ENCODE peak calls at places on chromosomes 2 and 18, in eight cellular contexts. Y is GM23338, S is spleen, D is SK-N-SH, W is suprapubic skin, T is prostate gland, G is HCT116, P is stomach. R is an unnamed sample. For H3K4me1, the result is how much of the 10 kb centered on the place peaks cover.

GRCh38 chr18:29874519-29875098 is 1167.9 kb downstream of the DSC3 start:
- DNase-seq in Y (peak), S (no peak), D (peak), W (no peak), T (no peak), G (peak), P (no peak), R (no peak)

GRCh38 chr2:95344208-95344570 is 47.0 kb downstream of the KCNIP3 start:
- DNase-seq in Y (no peak), S (peak), D (no peak), W (no peak), T (no peak), G (no peak), P (no peak), R (no peak)

GRCh38 chr2:42513252-42513918 is 19.6 kb upstream of the KCNG3 start:
- DNase-seq in Y (peak), S (no peak), D (peak), W (no peak), T (peak), G (peak), P (peak), R (peak)

GRCh38 chr2:224576098-224576715 is 9.0 kb downstream of the CUL3 start:
- DNase-seq in Y (no peak), S (no peak), D (no peak), W (no peak), T (no peak), G (no peak), P (no peak), R (no peak)

GRCh38 chr2:47218899-47219525 is 63.9 kb upstream of the STPG4 start:
- DNase-seq in Y (no peak), S (no peak), D (no peak), W (no peak), T (no peak), G (no peak), P (no peak), R (peak)

GRCh38 chr2:26178746-26179436 is 6.0 kb downstream of the GAREM2 start:
- DNase-seq in Y (peak), S (peak), D (peak), W (no peak), T (no peak), G (no peak), P (peak), R (peak)

GRCh38 chr2:222938327-222938726 is 77.5 kb downstream of the ACSL3 start:
- DNase-seq in Y (no peak), S (no peak), D (no peak), W (no peak), T (no peak), G (no peak), P (no peak), R (no peak)

GRCh38 chr18:32383040-32383819 is 87.5 kb downstream of the GAREM1 start:
- DNase-seq in Y (no peak), S (no peak), D (no peak), W (no peak), T (peak), G (peak), P (no peak), R (no peak)

GRCh38 chr2:12399244-12399643 is 317.5 kb upstream of the TRIB2 start:
- DNase-seq in Y (no peak), S (no peak), D (no peak), W (no peak), T (peak), G (no peak), P (no peak), R (no peak)

GRCh38 chr2:39437522-39438296 is 624 bp upstream of the MAP4K3 start:
- DNase-seq in Y (peak), S (peak), D (peak), W (peak), T (peak), G (peak), P (peak), R (peak)

GRCh38 chr2:5467506-5467905 is 224.7 kb upstream of the SOX11 start:
- DNase-seq in Y (no peak), S (no peak), D (no peak), W (no peak), T (no peak), G (no peak), P (no peak), R (no peak)

GRCh38 chr18:46946656-46947282 is 29.4 kb downstream of the KATNAL2 start:
- DNase-seq in Y (peak), S (peak), D (peak), W (peak), T (peak), G (no peak), P (peak), R (peak)

GRCh38 chr2:200297100-200297499 is 9.4 kb upstream of the SPATS2L start:
- DNase-seq in Y (no peak), S (no peak), D (no peak), W (no peak), T (no peak), G (no peak), P (no peak), R (no peak)

GRCh38 chr2:38775097-38775920 is 2.7 kb upstream of the GEMIN6 start:
- DNase-seq in Y (no peak), S (no peak), D (no peak), W (no peak), T (no peak), G (no peak), P (no peak), R (no peak)

GRCh38 chr2:215454519-215454918 is 18.7 kb upstream of the FN1 start:
- DNase-seq in Y (peak), S (no peak), D (peak), W (no peak), T (no peak), G (peak), P (no peak), R (no peak)

GRCh38 chr2:23524261-23524706 is 139.3 kb downstream of the KLHL29 start:
- DNase-seq in Y (no peak), S (no peak), D (no peak), W (no peak), T (peak), G (peak), P (no peak), R (no peak)

GRCh38 chr2:72325592-72326422 is 178.1 kb upstream of the CYP26B1 start:
- DNase-seq in Y (peak), S (no peak), D (no peak), W (no peak), T (no peak), G (no peak), P (peak), R (peak)

GRCh38 chr18:62837011-62837410 is 121.7 kb downstream of the PHLPP1 start:
- DNase-seq in Y (no peak), S (no peak), D (no peak), W (no peak), T (no peak), G (no peak), P (no peak), R (no peak)

GRCh38 chr2:168457177-168457905 is 1.3 kb downstream of the CERS6 start:
- DNase-seq in Y (no peak), S (no peak), D (no peak), W (no peak), T (no peak), G (no peak), P (no peak), R (no peak)

GRCh38 chr2:126686286-126686685 is 30.3 kb downstream of the GYPC start:
- DNase-seq in Y (no peak), S (no peak), D (no peak), W (no peak), T (no peak), G (no peak), P (no peak), R (no peak)

GRCh38 chr2:128520787-128521186 is 202.1 kb upstream of the HS6ST1 start:
- DNase-seq in Y (no peak), S (peak), D (no peak), W (no peak), T (no peak), G (no peak), P (no peak), R (no peak)

GRCh38 chr2:17617508-17617907 is 77.0 kb downstream of the VSNL1 start:
- DNase-seq in Y (no peak), S (no peak), D (no peak), W (no peak), T (no peak), G (no peak), P (no peak), R (no peak)

GRCh38 chr2:17615152-17615551 is 74.7 kb downstream of the VSNL1 start:
- DNase-seq in Y (no peak), S (no peak), D (no peak), W (no peak), T (no peak), G (no peak), P (no peak), R (no peak)

GRCh38 chr2:17614174-17614573 is 73.7 kb downstream of the VSNL1 start:
- DNase-seq in Y (no peak), S (no peak), D (no peak), W (no peak), T (no peak), G (no peak), P (no peak), R (no peak)

GRCh38 chr2:17616405-17616804 is 75.9 kb downstream of the VSNL1 start:
- DNase-seq in Y (no peak), S (no peak), D (no peak), W (no peak), T (no peak), G (no peak), P (no peak), R (no peak)

DNA sequence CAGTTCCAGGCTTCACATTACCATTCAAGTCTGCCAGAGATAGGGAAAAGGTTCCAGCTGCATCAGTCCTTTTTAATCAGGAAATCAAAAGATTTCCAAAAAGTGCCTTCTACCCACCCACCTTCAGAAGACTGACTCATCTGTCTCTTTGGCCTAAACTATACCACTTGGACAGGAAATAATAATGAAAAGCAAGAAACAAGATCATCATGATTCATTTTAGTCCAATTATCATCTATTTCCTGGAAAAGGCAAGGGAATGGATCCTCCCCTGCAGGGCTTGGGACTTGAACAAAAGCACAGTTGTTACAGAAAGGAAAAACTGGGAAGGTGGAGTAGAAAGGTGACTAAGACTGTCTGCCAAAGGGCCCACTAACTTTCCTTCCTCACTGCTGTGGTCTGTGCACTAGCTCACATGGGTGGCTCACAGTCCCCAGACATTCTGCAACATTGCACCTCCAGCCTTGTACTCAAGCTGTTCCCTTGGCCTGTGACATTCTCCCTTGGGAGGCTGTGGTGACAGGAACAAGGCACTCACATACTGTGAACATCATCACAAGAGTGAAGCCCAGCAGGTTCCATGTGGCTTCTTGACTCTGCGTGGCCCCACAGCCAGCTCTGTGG is 75.3 kb downstream of the VSNL1 start:
- DNase-seq in Y (no peak), S (no peak), D (no peak), W (no peak), T (no peak), G (peak), P (no peak), R (no peak)
- H3K27ac ChIP-seq in Y (no peak), S (no peak), D (no peak), W (peak), T (no peak), G (peak), P (no peak), R (no peak)

GRCh38 chr2:53373126-53373525 is 394.5 kb upstream of the CHAC2 start:
- DNase-seq in Y (no peak), S (no peak), D (no peak), W (no peak), T (no peak), G (no peak), P (no peak), R (no peak)
- H3K4me1 ChIP-seq in Y (under half), S (under half), D (under half), W (under half), T (under half), G (under half), P (under half), R (under half)

GRCh38 chr18:12821408-12821807 is 62.6 kb downstream of the PTPN2 start:
- DNase-seq in Y (peak), S (no peak), D (no peak), W (no peak), T (no peak), G (no peak), P (no peak), R (no peak)
- TF ChIP-seq POLR2AphosphoS5 in Y (no peak), S (no peak), D (no peak), W (no peak), T (no peak), G (no peak), P (no peak), R (no peak)

GRCh38 chr18:74508821-74509225 is 12.7 kb downstream of the CNDP2 start:
- DNase-seq in Y (no peak), S (peak), D (no peak), W (no peak), T (no peak), G (no peak), P (peak), R (no peak)
- H3K27ac ChIP-seq in Y (no peak), S (no peak), D (no peak), W (no peak), T (no peak), G (no peak), P (no peak), R (no peak)

GRCh38 chr2:207091928-207092327 is 73.8 kb downstream of the KLF7 start:
- DNase-seq in Y (no peak), S (no peak), D (no peak), W (no peak), T (no peak), G (no peak), P (no peak), R (no peak)
- H3K4me1 ChIP-seq in Y (half or more), S (under half), D (under half), W (under half), T (under half), G (under half), P (half or more), R (under half)

GRCh38 chr2:191037351-191037750 is 23.4 kb upstream of the STAT1 start:
- DNase-seq in Y (no peak), S (no peak), D (no peak), W (no peak), T (no peak), G (no peak), P (no peak), R (no peak)

GRCh38 chr2:191038741-191039140 is 24.8 kb upstream of the STAT1 start:
- DNase-seq in Y (no peak), S (no peak), D (no peak), W (no peak), T (no peak), G (no peak), P (no peak), R (no peak)

GRCh38 chr2:191039616-191040015 is 25.6 kb upstream of the STAT1 start:
- DNase-seq in Y (no peak), S (no peak), D (peak), W (no peak), T (no peak), G (no peak), P (no peak), R (no peak)

GRCh38 chr2:191036365-191036764 is 22.4 kb upstream of the STAT1 start:
- DNase-seq in Y (no peak), S (no peak), D (no peak), W (no peak), T (no peak), G (no peak), P (no peak), R (no peak)

DNA sequence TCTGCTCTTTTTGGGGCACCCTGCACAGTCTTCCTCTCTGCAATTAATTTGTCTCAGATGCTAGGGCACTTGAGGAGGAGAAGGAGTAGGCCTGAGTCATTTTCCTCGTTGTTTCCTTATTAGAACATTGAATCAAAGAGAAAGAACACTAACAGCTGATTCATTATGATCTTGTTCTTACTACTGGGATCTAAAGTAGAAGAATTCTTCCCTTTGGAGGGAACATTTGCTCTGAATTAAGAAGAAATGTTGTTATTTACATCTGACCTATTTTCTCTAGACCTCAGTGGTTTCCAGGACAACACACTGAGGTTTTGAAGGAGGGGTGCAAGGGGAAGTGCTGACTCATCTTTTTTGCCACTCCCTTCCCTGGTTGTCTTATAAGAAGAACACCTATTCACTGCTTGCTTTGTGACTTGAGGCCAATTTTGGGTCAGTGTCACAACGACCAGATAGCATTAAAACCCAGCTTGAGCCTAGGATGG is 24.3 kb upstream of the STAT1 start:
- DNase-seq in Y (no peak), S (no peak), D (no peak), W (no peak), T (no peak), G (no peak), P (no peak), R (no peak)
- TF ChIP-seq POLR2AphosphoS5 in Y (no peak), S (no peak), D (no peak), W (no peak), T (no peak), G (no peak), P (no peak), R (no peak)

GRCh38 chr2:9836074-9836473 is 7.2 kb upstream of the TAF1B start:
- DNase-seq in Y (no peak), S (no peak), D (no peak), W (no peak), T (no peak), G (no peak), P (no peak), R (no peak)

GRCh38 chr2:9838391-9838790 is 4.9 kb upstream of the TAF1B start:
- DNase-seq in Y (no peak), S (no peak), D (no peak), W (no peak), T (no peak), G (no peak), P (no peak), R (no peak)

GRCh38 chr2:9832586-9832985 is 10.7 kb upstream of the TAF1B start:
- DNase-seq in Y (no peak), S (no peak), D (no peak), W (no peak), T (no peak), G (no peak), P (no peak), R (no peak)

GRCh38 chr2:9837451-9837850 is 5.8 kb upstream of the TAF1B start:
- DNase-seq in Y (no peak), S (no peak), D (no peak), W (no peak), T (no peak), G (no peak), P (no peak), R (no peak)

GRCh38 chr2:9836517-9836916 is 6.8 kb upstream of the TAF1B start:
- DNase-seq in Y (no peak), S (no peak), D (no peak), W (no peak), T (no peak), G (no peak), P (no peak), R (no peak)
- H3K27ac ChIP-seq in Y (no peak), S (no peak), D (no peak), W (peak), T (no peak), G (no peak), P (no peak), R (no peak)

GRCh38 chr2:237280235-237280634 is 133.7 kb downstream of the COL6A3 start:
- DNase-seq in Y (no peak), S (no peak), D (no peak), W (no peak), T (no peak), G (no peak), P (no peak), R (no peak)

GRCh38 chr2:237282568-237283128 is 131.3 kb downstream of the COL6A3 start:
- DNase-seq in Y (no peak), S (no peak), D (no peak), W (no peak), T (no peak), G (no peak), P (no peak), R (no peak)

GRCh38 chr2:237280937-237281336 is 133.0 kb downstream of the COL6A3 start:
- DNase-seq in Y (no peak), S (no peak), D (no peak), W (no peak), T (no peak), G (no peak), P (no peak), R (no peak)

GRCh38 chr2:237281900-237282306 is 132.1 kb downstream of the COL6A3 start:
- DNase-seq in Y (no peak), S (no peak), D (no peak), W (no peak), T (no peak), G (no peak), P (no peak), R (no peak)

DNA sequence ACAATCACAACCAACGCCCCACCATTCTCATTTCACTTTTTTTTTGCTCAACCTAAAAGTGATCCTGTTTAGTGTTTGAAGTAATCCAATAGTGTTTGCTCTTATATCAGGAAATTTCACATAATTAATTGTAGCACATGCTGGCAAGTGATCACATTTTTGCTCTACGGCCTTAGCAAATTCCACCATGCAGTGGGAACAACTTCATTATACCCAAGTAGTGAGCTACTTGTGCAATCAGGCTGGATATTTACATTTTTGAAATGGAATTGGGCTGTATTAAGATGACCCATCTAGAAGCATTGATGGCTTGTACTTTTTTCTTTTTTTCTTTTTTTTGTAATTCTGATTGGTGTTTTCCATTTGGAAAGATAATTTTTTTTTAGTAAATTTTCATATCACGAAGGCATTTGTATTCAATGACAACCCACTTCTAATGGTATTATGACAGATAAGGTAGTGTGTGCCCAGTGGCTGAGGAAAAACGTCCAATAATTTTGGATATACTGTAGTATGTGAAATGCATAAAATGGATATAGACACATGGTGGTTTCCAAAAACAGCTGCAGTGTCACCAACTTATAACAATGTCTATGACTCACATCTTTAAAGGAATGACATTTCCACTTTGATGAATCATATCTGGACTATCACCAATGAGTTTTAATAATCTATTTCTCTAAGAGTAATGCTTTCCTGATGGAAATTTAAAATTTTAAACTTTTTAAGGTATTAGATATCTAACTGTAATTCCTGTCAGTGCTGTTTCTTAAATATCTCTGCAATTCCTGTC is 130.6 kb downstream of the COL6A3 start:
- DNase-seq in Y (no peak), S (no peak), D (no peak), W (no peak), T (no peak), G (no peak), P (no peak), R (no peak)
- H3K4me1 ChIP-seq in Y (under half), S (under half), D (under half), W (under half), T (under half), G (under half), P (under half), R (under half)

GRCh38 chr2:54559593-54560145 is 103.5 kb downstream of the SPTBN1 start:
- DNase-seq in Y (peak), S (no peak), D (peak), W (no peak), T (peak), G (no peak), P (no peak), R (peak)
- TF ChIP-seq POLR2AphosphoS5 in Y (peak), S (no peak), D (peak), W (no peak), T (peak), G (no peak), P (no peak), R (peak)